ENCODE peak calls at places on chromosomes 16 and 17, in eight cellular contexts. W is activated CD4-positive, alpha-beta T cell treated with anti-CD3 and anti-CD28 coated beads, Interleukin-2, amount 10 ng/mL, durations not matched to agents 7 days and 5 days; P is NCI-H1092 treated with DMSO at 0.1 percent for 48 hours; E is substantia nigra; Z is effector memory CD8-positive, alpha-beta T cell; B is colonic mucosa; T is H7; L is psoas muscle. D is an unnamed sample.

GRCh38 chr16:85149776-85150175 is 37.5 kb upstream of the CIBAR2 start:
- DNase-seq in W (no peak), P (no peak), E (no peak), Z (no peak), B (no peak), T (no peak), L (peak), D (peak)

GRCh38 chr17:40552806-40553693 is 12.2 kb downstream of the CCR7 start:
- DNase-seq in W (no peak), P (no peak), E (no peak), Z (no peak), B (peak), T (peak), L (peak), D (peak)

GRCh38 chr16:77117687-77118086 is 73.3 kb upstream of the MON1B start:
- DNase-seq in W (no peak), P (no peak), E (no peak), Z (no peak), B (no peak), T (no peak), L (no peak), D (no peak)

GRCh38 chr16:15729152-15729551 is 79.1 kb downstream of the NDE1 start:
- DNase-seq in W (no peak), P (no peak), E (no peak), Z (no peak), B (no peak), T (no peak), L (no peak), D (no peak)

GRCh38 chr16:81458149-81458669 is 13.6 kb downstream of the CMIP start:
- DNase-seq in W (no peak), P (no peak), E (no peak), Z (no peak), B (no peak), T (peak), L (no peak), D (no peak)

GRCh38 chr17:58504826-58505351 is 9.5 kb downstream of the MTMR4 start:
- DNase-seq in W (no peak), P (no peak), E (no peak), Z (no peak), B (no peak), T (no peak), L (no peak), D (no peak)

GRCh38 chr16:80599466-80599865 is 58.7 kb downstream of the DYNLRB2 start:
- DNase-seq in W (no peak), P (no peak), E (no peak), Z (no peak), B (no peak), T (no peak), L (no peak), D (no peak)

GRCh38 chr16:50585331-50585776 is 37.2 kb downstream of the NKD1 start:
- DNase-seq in W (no peak), P (no peak), E (no peak), Z (no peak), B (peak), T (no peak), L (peak), D (peak)

GRCh38 chr16:57977418-57978069 is 6.6 kb upstream of the CNGB1 start:
- DNase-seq in W (no peak), P (no peak), E (no peak), Z (no peak), B (no peak), T (peak), L (peak), D (no peak)

GRCh38 chr17:55664287-55664686 is 58.4 kb downstream of the TMEM100 start:
- DNase-seq in W (no peak), P (no peak), E (no peak), Z (no peak), B (no peak), T (no peak), L (no peak), D (no peak)

GRCh38 chr17:9899280-9900018 is 5.6 kb downstream of the RCVRN start:
- DNase-seq in W (no peak), P (no peak), E (no peak), Z (no peak), B (no peak), T (no peak), L (no peak), D (peak)

GRCh38 chr17:7404737-7405412 is 978 bp upstream of the TMEM256 start:
- DNase-seq in W (peak), P (peak), E (no peak), Z (no peak), B (peak), T (peak), L (peak), D (peak)

GRCh38 chr17:49180303-49180702 is 30.1 kb downstream of the GNGT2 start:
- DNase-seq in W (peak), P (peak), E (no peak), Z (peak), B (peak), T (peak), L (peak), D (peak)

GRCh38 chr17:74083321-74083720 is 120.2 kb upstream of the RPL38 start:
- DNase-seq in W (no peak), P (no peak), E (no peak), Z (no peak), B (no peak), T (no peak), L (no peak), D (no peak)

GRCh38 chr16:71499775-71500364 is 10.7 kb upstream of the ZNF19 start:
- DNase-seq in W (peak), P (peak), E (no peak), Z (peak), B (peak), T (peak), L (no peak), D (peak)

GRCh38 chr16:85579199-85579598 is 33.9 kb upstream of the GSE1 start:
- DNase-seq in W (no peak), P (no peak), E (no peak), Z (no peak), B (no peak), T (peak), L (no peak), D (no peak)

GRCh38 chr16:74451951-74452758 is 30.9 kb upstream of the CLEC18B start:
- DNase-seq in W (no peak), P (no peak), E (no peak), Z (no peak), B (no peak), T (no peak), L (no peak), D (no peak)

GRCh38 chr17:58529275-58529674 is 14.8 kb upstream of the MTMR4 start:
- DNase-seq in W (no peak), P (no peak), E (peak), Z (no peak), B (no peak), T (no peak), L (no peak), D (no peak)

GRCh38 chr16:2194852-2195315 is 1.5 kb downstream of the CASKIN1 start:
- DNase-seq in W (peak), P (peak), E (no peak), Z (peak), B (peak), T (peak), L (no peak), D (peak)

GRCh38 chr17:58677204-58677880 is 14.5 kb downstream of the TEX14 start:
- DNase-seq in W (no peak), P (no peak), E (no peak), Z (no peak), B (no peak), T (no peak), L (no peak), D (no peak)

D was measured in body of pancreas.